ENCODE peak calls at places on chromosomes 13 and 19, in eight cellular contexts. Q is CD8-positive, alpha-beta memory T cell; Z is iPS DF 6.9; G is uterus; V is left lung; E is Karpas-422; B is lung; N is body of pancreas. R is an unnamed sample.

GRCh38 chr19:15288146-15288963 is 44.0 kb downstream of the BRD4 start:
- DNase-seq in Q (no peak), Z (no peak), G (no peak), V (peak; percentile 83), E (peak; percentile 67), B (no peak), N (no peak), R (no peak)

GRCh38 chr19:48480151-48480475 is 10.9 kb downstream of the CYTH2 start:
- DNase-seq in Q (peak; percentile 40), Z (no peak), G (peak; percentile 68), V (no peak), E (no peak), B (no peak), N (peak; percentile 65), R (no peak)

GRCh38 chr19:29662604-29663404 is 2.5 kb upstream of the PLEKHF1 start:
- DNase-seq in Q (no peak), Z (no peak), G (peak; percentile 82), V (peak; percentile 60), E (no peak), B (no peak), N (peak; percentile 60), R (peak; percentile 84)

GRCh38 chr13:106736941-106737340 is 169.0 kb upstream of the ARGLU1 start:
- DNase-seq in Q (no peak), Z (no peak), G (no peak), V (peak; percentile 55), E (no peak), B (no peak), N (no peak), R (no peak)

GRCh38 chr13:30108913-30109237 is 198.5 kb downstream of the KATNAL1 start:
- DNase-seq in Q (no peak), Z (no peak), G (no peak), V (peak; percentile 89), E (no peak), B (peak; percentile 77), N (peak; percentile 73), R (no peak)

GRCh38 chr13:112442483-112443090 is 66.4 kb downstream of the SPACA7 start:
- DNase-seq in Q (no peak), Z (no peak), G (no peak), V (peak; percentile 66), E (no peak), B (peak; percentile 22), N (no peak), R (no peak)

GRCh38 chr19:18093439-18094161 is 4.0 kb upstream of the MAST3 start:
- DNase-seq in Q (no peak), Z (no peak), G (no peak), V (no peak), E (peak; percentile 64), B (no peak), N (no peak), R (no peak)

GRCh38 chr13:60427285-60427684 is 30.3 kb downstream of the TDRD3 start:
- DNase-seq in Q (no peak), Z (no peak), G (no peak), V (no peak), E (no peak), B (no peak), N (no peak), R (no peak)

GRCh38 chr13:32511482-32511881 is 27.1 kb downstream of the N4BP2L2 start:
- DNase-seq in Q (no peak), Z (no peak), G (no peak), V (no peak), E (no peak), B (no peak), N (no peak), R (no peak)

GRCh38 chr19:13788991-13789390 is 6.3 kb upstream of the ZSWIM4 start:
- DNase-seq in Q (peak; percentile 28), Z (no peak), G (peak; percentile 51), V (no peak), E (no peak), B (no peak), N (no peak), R (peak; percentile 21)

GRCh38 chr19:33196446-33197193 is 2.5 kb downstream of the LRP3 start:
- DNase-seq in Q (no peak), Z (no peak), G (no peak), V (peak; percentile 58), E (no peak), B (no peak), N (no peak), R (no peak)

GRCh38 chr19:48393559-48394330 is at the start of gene GRIN2D:
- DNase-seq in Q (peak; percentile 38), Z (no peak), G (no peak), V (peak; percentile 76), E (no peak), B (no peak), N (no peak), R (no peak)

GRCh38 chr13:61410669-61411297 is 4.9 kb downstream of the PCDH20 start:
- DNase-seq in Q (no peak), Z (no peak), G (no peak), V (no peak), E (peak; percentile 71), B (no peak), N (no peak), R (no peak)

GRCh38 chr13:64725492-64725891 is 2504.6 kb downstream of the PCDH9 start:
- DNase-seq in Q (no peak), Z (no peak), G (no peak), V (no peak), E (peak; percentile 51), B (no peak), N (no peak), R (no peak)

GRCh38 chr19:5123646-5124045 is 154.7 kb downstream of the KDM4B start:
- DNase-seq in Q (no peak), Z (no peak), G (no peak), V (no peak), E (no peak), B (no peak), N (no peak), R (no peak)

GRCh38 chr19:5122121-5122400 is 153.1 kb downstream of the KDM4B start:
- DNase-seq in Q (no peak), Z (no peak), G (no peak), V (no peak), E (no peak), B (no peak), N (no peak), R (no peak)

GRCh38 chr19:5124111-5124855 is 155.4 kb downstream of the KDM4B start:
- DNase-seq in Q (no peak), Z (no peak), G (no peak), V (no peak), E (no peak), B (no peak), N (no peak), R (no peak)

GRCh38 chr19:5121286-5122120 is 152.6 kb downstream of the KDM4B start:
- DNase-seq in Q (no peak), Z (no peak), G (no peak), V (no peak), E (no peak), B (no peak), N (no peak), R (no peak)

DNA sequence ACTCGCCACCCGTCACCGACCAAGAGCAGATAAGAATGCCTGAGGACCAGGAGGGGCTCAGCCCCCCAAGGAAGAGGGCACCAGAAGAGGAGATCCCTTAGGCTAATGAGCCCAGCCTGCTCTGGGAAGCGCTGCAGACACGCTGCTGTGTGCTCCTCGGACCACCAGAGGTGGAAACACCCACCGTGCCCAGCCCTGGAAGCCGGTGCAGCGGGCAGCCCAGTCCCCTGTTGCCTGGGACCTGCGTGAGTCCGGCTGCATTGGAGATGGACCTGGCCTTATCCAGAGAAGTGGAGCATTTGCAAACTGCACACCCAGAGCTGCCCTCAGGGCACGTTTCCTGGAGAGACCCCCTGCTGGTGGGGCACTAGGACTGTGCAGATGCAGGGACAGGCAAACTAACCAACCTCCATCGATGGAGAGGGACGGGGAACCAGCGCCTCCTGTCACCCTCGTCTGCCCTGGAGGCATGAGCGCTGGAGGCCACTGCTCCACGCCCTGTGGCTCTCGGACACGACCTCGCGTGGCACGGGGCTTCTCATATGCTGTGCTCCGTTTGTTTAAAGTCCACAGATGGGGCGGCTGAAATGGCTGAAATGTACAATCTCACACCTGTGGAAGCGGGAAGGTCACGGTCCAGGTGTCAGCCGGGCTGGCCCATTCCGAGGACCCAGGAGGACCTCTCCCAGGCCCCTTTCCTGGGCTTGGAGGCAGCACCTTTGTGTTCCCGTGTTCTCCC is 153.9 kb downstream of the KDM4B start:
- DNase-seq in Q (no peak), Z (no peak), G (no peak), V (no peak), E (no peak), B (no peak), N (no peak), R (no peak)
- H3K36me3 ChIP-seq in Q (peaks cover 6% of the 10 kb centered on the region), Z (peaks cover 2% of the 10 kb centered on the region), G (no peaks in the 10 kb centered on the region), V (peaks cover 56% of the 10 kb centered on the region), E (no peaks in the 10 kb centered on the region), B (peaks cover 35% of the 10 kb centered on the region), N (no peaks in the 10 kb centered on the region), R (peaks cover 13% of the 10 kb centered on the region)

GRCh38 chr19:49651029-49651825 is 9.2 kb downstream of the SCAF1 start:
- DNase-seq in Q (no peak), Z (no peak), G (no peak), V (no peak), E (no peak), B (no peak), N (no peak), R (no peak)
- H3K36me3 ChIP-seq in Q (peaks cover 38% of the 10 kb centered on the region), Z (peaks cover 50% of the 10 kb centered on the region), G (no peaks in the 10 kb centered on the region), V (peaks cover 96% of the 10 kb centered on the region), E (peaks cover 19% of the 10 kb centered on the region), B (peaks cover 81% of the 10 kb centered on the region), N (peaks cover 3% of the 10 kb centered on the region), R (peaks cover 90% of the 10 kb centered on the region)

GRCh38 chr13:113460064-113460555 is 6.8 kb upstream of the ADPRHL1 start:
- DNase-seq in Q (no peak), Z (no peak), G (no peak), V (no peak), E (no peak), B (no peak), N (no peak), R (no peak)
- H3K36me3 ChIP-seq in Q (peaks cover 12% of the 10 kb centered on the region), Z (peaks cover 33% of the 10 kb centered on the region), G (no peaks in the 10 kb centered on the region), V (peaks cover 67% of the 10 kb centered on the region), E (peaks cover 37% of the 10 kb centered on the region), B (peaks cover 33% of the 10 kb centered on the region), N (peaks cover 5% of the 10 kb centered on the region), R (peaks cover 47% of the 10 kb centered on the region)

GRCh38 chr19:8110931-8111330 is 38.5 kb downstream of the FBN3 start:
- DNase-seq in Q (no peak), Z (no peak), G (no peak), V (peak; percentile 69), E (no peak), B (no peak), N (no peak), R (no peak)
- H3K36me3 ChIP-seq in Q (no peaks in the 10 kb centered on the region), Z (peaks cover 15% of the 10 kb centered on the region), G (no peaks in the 10 kb centered on the region), V (no peaks in the 10 kb centered on the region), E (no peaks in the 10 kb centered on the region), B (no peaks in the 10 kb centered on the region), N (no peaks in the 10 kb centered on the region), R (no peaks in the 10 kb centered on the region)

R was measured in SJSA1.